ENCODE peak calls at places on chromosomes 1 and 21, in seven cellular contexts. P is tibial nerve, C is A549, F is transverse colon, T is K562, D is ovary, Y is suprapubic skin. U is an unnamed sample. For H3K4me1, the result is how much of the 10 kb centered on the place peaks cover.

GRCh38 chr21:29671728-29672127 is 268.1 kb downstream of the GRIK1 start:
- DNase-seq in T (peak), F (no peak), D (no peak), C (no peak), Y (no peak), P (no peak), U (no peak)

GRCh38 chr1:23526329-23527041 is 4.5 kb downstream of the E2F2 start:
- DNase-seq in F (peak), C (no peak), D (no peak), P (no peak), T (no peak), Y (no peak), U (no peak)

GRCh38 chr1:66521736-66522365 is 12.1 kb upstream of the SGIP1 start:
- DNase-seq in Y (no peak), C (peak), D (no peak), F (no peak), T (no peak), P (no peak), U (no peak)

GRCh38 chr1:32627596-32628162 is 22.7 kb downstream of the ZBTB8OS start:
- DNase-seq in D (no peak), Y (no peak), P (no peak), T (no peak), F (peak), C (no peak), U (no peak)

GRCh38 chr1:55318111-55318817 is 103.1 kb upstream of the USP24 start:
- DNase-seq in T (no peak), P (no peak), C (no peak), D (no peak), F (no peak), Y (no peak), U (no peak)

GRCh38 chr1:51969038-51969705 is 21.3 kb downstream of the RAB3B start:
- DNase-seq in P (no peak), C (peak), Y (no peak), F (no peak), D (no peak), T (no peak), U (no peak)

GRCh38 chr1:23401313-23401712 is 23.2 kb downstream of the TCEA3 start:
- DNase-seq in D (peak), F (no peak), Y (no peak), T (no peak), C (no peak), P (no peak), U (no peak)

GRCh38 chr21:32452641-32453040 is 40.1 kb downstream of the EVA1C start:
- DNase-seq in P (no peak), T (no peak), D (no peak), F (no peak), C (no peak), Y (no peak), U (no peak)

GRCh38 chr1:204152310-204153044 is 633 bp upstream of the ETNK2 start:
- DNase-seq in P (peak), T (no peak), Y (no peak), C (no peak), F (no peak), D (no peak), U (no peak)

GRCh38 chr21:38678827-38679226 is 126.9 kb upstream of the ETS2 start:
- DNase-seq in T (no peak), C (no peak), P (no peak), D (no peak), F (no peak), Y (no peak), U (no peak)

GRCh38 chr1:972726-973458 is 6.6 kb downstream of the PLEKHN1 start:
- DNase-seq in P (no peak), D (peak), F (no peak), Y (no peak), T (no peak), C (no peak), U (no peak)

GRCh38 chr1:175208773-175209492 is 16.4 kb upstream of the KIAA0040 start:
- DNase-seq in C (no peak), D (no peak), Y (no peak), F (no peak), T (no peak), P (no peak), U (no peak)

GRCh38 chr1:230800891-230801290 is 53.7 kb downstream of the CAPN9 start:
- DNase-seq in C (no peak), D (no peak), F (no peak), Y (no peak), P (no peak), T (no peak), U (no peak)

GRCh38 chr1:36400825-36401601 is 3.3 kb upstream of the LSM10 start:
- DNase-seq in F (peak), D (peak), T (peak), C (peak), Y (peak), P (peak), U (peak)

GRCh38 chr1:55694297-55694696 is 479.1 kb upstream of the USP24 start:
- DNase-seq in F (no peak), Y (no peak), D (no peak), P (no peak), C (peak), T (no peak), U (peak)

GRCh38 chr1:7266561-7266960 is 481.3 kb downstream of the CAMTA1 start:
- DNase-seq in Y (no peak), C (no peak), D (no peak), P (no peak), F (no peak), T (no peak), U (no peak)

GRCh38 chr1:186620951-186621350 is 59.3 kb downstream of the PTGS2 start:
- DNase-seq in F (no peak), P (no peak), D (no peak), T (no peak), C (no peak), Y (no peak), U (no peak)

GRCh38 chr1:225250432-225250831 is 177.4 kb downstream of the LBR start:
- DNase-seq in P (no peak), Y (no peak), F (no peak), C (no peak), D (no peak), T (no peak), U (no peak)

GRCh38 chr1:246591958-246592357 is 25.7 kb downstream of the CNST start:
- DNase-seq in P (no peak), C (no peak), Y (no peak), T (no peak), D (no peak), F (peak), U (no peak)

GRCh38 chr1:74356493-74356892 is 121.3 kb downstream of the TNNI3K start:
- DNase-seq in P (no peak), F (no peak), Y (no peak), D (no peak), C (peak), T (no peak), U (no peak)

GRCh38 chr1:152442291-152442690 is 28.2 kb upstream of the CRNN start:
- DNase-seq in Y (no peak), C (no peak), F (no peak), P (no peak), D (no peak), T (no peak), U (no peak)

GRCh38 chr1:152440635-152441471 is 26.8 kb upstream of the CRNN start:
- DNase-seq in F (peak), D (peak), P (peak), Y (no peak), C (peak), T (peak), U (peak)

GRCh38 chr1:152444045-152444444 is 30.0 kb upstream of the CRNN start:
- DNase-seq in F (no peak), C (no peak), Y (no peak), T (no peak), D (no peak), P (no peak), U (no peak)

GRCh38 chr1:152441756-152442155 is 27.7 kb upstream of the CRNN start:
- DNase-seq in T (no peak), C (no peak), P (no peak), F (no peak), D (no peak), Y (no peak), U (no peak)

DNA sequence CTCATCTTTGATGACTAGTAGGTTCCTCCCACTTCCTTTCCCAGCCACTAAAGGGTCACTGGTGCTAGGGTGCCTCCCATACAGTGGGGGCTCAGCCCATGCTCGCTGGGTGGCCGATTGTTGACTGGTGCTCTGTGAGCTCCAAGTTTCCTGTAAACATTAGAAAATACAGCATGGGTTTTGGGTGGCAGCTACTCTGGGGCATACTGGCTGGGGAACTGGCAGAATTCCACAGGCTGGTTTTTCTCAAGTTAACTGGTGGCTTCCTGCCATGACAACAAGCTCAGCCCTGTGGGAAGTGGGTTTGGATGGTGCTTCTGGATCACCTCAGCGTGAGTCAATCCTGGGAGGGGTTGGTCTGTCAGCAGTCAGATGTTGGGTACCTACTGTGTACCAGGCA is 28.7 kb upstream of the CRNN start:
- DNase-seq in D (no peak), T (no peak), F (peak), Y (peak), C (no peak), P (no peak), U (no peak)
- TF ChIP-seq EP300 in D (no peak), T (no peak), F (no peak), Y (no peak), C (no peak), P (no peak), U (no peak)

DNA sequence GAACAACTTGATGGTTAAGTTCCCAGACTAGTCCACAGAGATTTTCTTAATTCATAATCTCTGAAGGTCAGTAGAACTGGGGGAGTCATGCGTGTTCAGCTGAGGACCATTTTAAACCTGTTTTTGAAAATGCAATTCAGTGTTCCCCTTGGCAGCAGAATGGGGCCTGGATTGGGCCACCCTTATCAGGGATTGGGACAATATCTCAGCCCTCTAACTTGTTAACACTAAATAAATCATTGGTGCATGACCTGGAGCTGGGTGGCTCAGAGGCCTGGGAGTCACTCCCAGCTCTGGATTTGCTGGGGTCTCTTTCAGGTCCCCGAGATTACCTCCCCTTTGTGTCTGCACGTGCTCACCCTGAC is 55.3 kb downstream of the MRPS6 start:
- DNase-seq in T (no peak), F (no peak), Y (no peak), P (no peak), C (no peak), D (no peak), U (no peak)
- H3K4me1 ChIP-seq in T (under half), F (under half), Y (half or more), P (under half), C (under half), D (under half), U (half or more)

GRCh38 chr1:26360051-26360806 is 6.3 kb upstream of the CRYBG2 start:
- DNase-seq in P (no peak), F (peak), C (no peak), D (no peak), T (no peak), Y (no peak), U (no peak)
- H3K4me3 ChIP-seq in P (peak), F (peak), C (no peak), D (no peak), T (no peak), Y (peak), U (peak)

DNA sequence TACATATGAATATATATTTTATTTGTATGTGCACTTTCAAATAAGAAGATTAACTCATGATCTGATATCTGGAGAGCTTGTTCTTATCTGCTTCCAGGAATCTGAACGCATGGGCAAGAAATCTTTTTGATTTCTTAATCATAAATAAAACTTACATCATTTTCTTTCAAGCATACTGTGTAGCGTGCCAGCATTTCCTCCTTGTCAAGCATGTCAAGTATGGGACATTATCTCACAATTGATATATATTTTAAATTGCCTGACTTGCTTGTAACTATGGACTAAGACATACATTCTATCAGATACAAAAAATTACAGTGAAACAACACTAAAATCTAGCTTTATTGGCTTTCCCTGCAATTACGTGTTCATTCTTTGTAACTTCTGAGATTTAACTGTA is 1128.2 kb downstream of the PLA2G4A start:
- DNase-seq in T (no peak), F (no peak), P (no peak), C (peak), D (no peak), Y (no peak), U (no peak)
- TF ChIP-seq EP300 in T (no peak), F (no peak), P (no peak), C (no peak), D (no peak), Y (no peak), U (no peak)

DNA sequence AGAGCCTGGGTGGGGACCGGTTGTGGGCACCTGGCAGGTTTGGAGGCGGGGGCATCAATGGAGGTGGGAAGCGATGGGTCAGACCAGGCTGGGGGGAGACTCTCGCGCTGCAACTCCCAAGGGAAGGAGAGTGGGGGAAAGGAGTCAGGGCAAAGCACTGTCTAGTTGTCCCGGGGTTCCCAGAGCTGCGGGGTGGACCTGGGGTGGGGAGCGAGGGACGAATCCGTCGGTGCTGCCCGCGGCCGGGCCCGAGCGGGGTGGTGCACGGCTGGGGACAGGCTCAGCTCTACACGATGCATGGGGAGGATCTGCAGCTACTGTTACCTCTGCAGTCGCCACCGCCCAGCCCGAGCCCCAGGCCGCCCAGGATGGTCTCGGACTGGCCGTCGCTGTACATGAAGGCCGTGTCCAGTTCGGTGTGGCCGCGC is 427 bp downstream of the AKR7A2 start:
- DNase-seq in F (no peak), T (peak), Y (peak), C (no peak), P (no peak), D (no peak), U (no peak)
- H3K4me1 ChIP-seq in F (under half), T (half or more), Y (half or more), C (under half), P (under half), D (under half), U (under half)

GRCh38 chr1:209876091-209876800 is 48.5 kb downstream of the UTP25 start:
- DNase-seq in T (no peak), Y (no peak), P (no peak), C (no peak), F (no peak), D (no peak), U (no peak)
- H3K4me3 ChIP-seq in T (no peak), Y (no peak), P (no peak), C (no peak), F (no peak), D (no peak), U (no peak)

DNA sequence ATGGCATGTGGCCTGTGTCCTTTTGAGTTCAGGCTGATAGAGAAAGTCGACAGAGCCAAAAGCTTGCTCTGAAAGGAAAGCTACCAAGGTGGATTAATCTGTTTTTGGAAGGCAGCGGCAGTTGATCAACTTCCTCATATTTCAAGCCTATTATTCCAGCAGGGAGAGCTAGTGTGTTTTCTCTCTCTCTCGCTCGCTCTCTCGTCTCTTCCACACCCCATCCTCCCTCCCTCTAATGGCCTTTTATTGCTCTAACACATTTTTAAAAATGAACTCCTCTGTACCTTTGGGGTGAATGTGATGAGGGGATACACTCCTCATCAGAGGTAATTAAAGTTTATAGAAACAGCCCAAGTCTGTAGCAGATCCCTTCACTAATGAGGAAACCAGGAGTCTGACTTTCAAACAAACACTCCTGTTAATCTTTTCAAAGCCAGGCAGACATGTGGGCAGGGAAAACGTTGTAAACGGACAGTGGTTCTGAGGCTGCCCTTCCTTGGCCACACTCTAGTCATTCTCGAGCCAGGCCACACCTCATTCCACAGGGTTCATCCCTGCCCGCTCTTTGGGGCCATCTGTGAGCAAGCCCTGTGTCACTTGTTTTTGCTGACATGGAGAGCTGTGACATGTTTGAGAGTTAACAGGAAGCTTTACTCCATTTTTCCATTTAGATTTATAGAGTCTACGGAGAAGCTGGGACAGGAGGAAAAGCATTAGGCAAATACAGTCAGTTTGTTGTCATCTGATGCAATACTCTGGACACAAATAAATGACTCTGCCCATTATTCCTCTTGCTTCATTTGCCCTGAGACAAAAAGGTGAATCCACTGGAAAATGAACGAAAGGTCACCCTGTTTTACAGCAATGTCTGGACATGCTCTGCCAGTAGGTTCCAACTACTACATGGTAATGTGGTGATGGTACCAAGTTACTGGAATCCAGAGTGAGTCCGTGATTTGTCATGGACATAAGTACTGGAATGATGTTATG is 126.7 kb downstream of the CLIC6 start:
- DNase-seq in P (peak), T (no peak), Y (no peak), C (peak), F (peak), D (no peak), U (peak)
- TF ChIP-seq EP300 in P (peak), T (no peak), Y (no peak), C (peak), F (no peak), D (no peak), U (no peak)

U was measured in stomach.